ENCODE peak calls at places on chromosomes 7 and 10, in five cellular contexts. N is ovary, F is hepatocyte, A is A549, V is astrocyte of the spinal cord. J is an unnamed sample.

GRCh38 chr10:114990991-114991390 is 53.0 kb downstream of the TRUB1 start:
- DNase-seq in F (no peak), N (no peak), V (no peak), A (no peak), J (no peak)

GRCh38 chr10:18303851-18304800 is 163.9 kb downstream of the CACNB2 start:
- DNase-seq in V (no peak), N (peak), A (no peak), F (no peak), J (no peak)

GRCh38 chr10:9035355-9035754 is 980.9 kb downstream of the GATA3 start:
- DNase-seq in A (no peak), F (no peak), V (no peak), N (no peak), J (no peak)

GRCh38 chr10:132065491-132066105 is at the start of gene JAKMIP3:
- DNase-seq in N (peak), V (peak), F (peak), A (peak), J (peak)

GRCh38 chr7:11960621-11961020 is 128.6 kb upstream of the THSD7A start:
- DNase-seq in A (no peak), F (no peak), V (no peak), N (no peak), J (no peak)

GRCh38 chr10:42640610-42641229 is 2.4 kb upstream of the ZNF33B start:
- DNase-seq in A (peak), V (no peak), N (no peak), F (peak), J (no peak)

GRCh38 chr10:74746813-74747212 is 79.6 kb upstream of the KAT6B start:
- DNase-seq in A (no peak), V (no peak), N (no peak), F (no peak), J (no peak)

GRCh38 chr10:71349401-71349800 is 30.3 kb downstream of the SLC29A3 start:
- DNase-seq in A (peak), N (no peak), V (peak), F (peak), J (peak)

GRCh38 chr10:64505496-64505895 is 984.3 kb downstream of the REEP3 start:
- DNase-seq in N (no peak), V (no peak), F (no peak), A (no peak), J (no peak)

GRCh38 chr7:47297120-47297519 is 284.8 kb downstream of the TNS3 start:
- DNase-seq in F (no peak), N (peak), A (no peak), V (no peak), J (no peak)

GRCh38 chr10:6201511-6201975 is 1.2 kb upstream of the PFKFB3 start:
- DNase-seq in N (no peak), A (peak), V (peak), F (peak), J (no peak)

GRCh38 chr7:77975672-77976480 is 177.3 kb downstream of the PHTF2 start:
- DNase-seq in V (no peak), F (no peak), A (no peak), N (no peak), J (no peak)

GRCh38 chr10:72503241-72503640 is 122.6 kb downstream of the MICU1 start:
- DNase-seq in F (no peak), N (no peak), A (no peak), V (peak), J (no peak)

GRCh38 chr7:131010714-131011436 is 276.9 kb upstream of the KLF14 start:
- DNase-seq in F (no peak), V (no peak), A (peak), N (no peak), J (no peak)

GRCh38 chr7:2853147-2853546 is 9.0 kb upstream of the GNA12 start:
- DNase-seq in A (no peak), N (no peak), V (no peak), F (no peak), J (no peak)

GRCh38 chr7:55130554-55131198 is 111.9 kb downstream of the EGFR start:
- DNase-seq in V (peak), A (no peak), N (peak), F (no peak), J (peak)

GRCh38 chr7:132469264-132469663 is 107.0 kb downstream of the PLXNA4 start:
- DNase-seq in F (no peak), N (no peak), V (peak), A (no peak), J (no peak)

GRCh38 chr7:129762387-129762969 is 151.0 kb downstream of the NRF1 start:
- DNase-seq in F (no peak), A (no peak), N (no peak), V (no peak), J (no peak)

GRCh38 chr7:38424750-38425463 is 151.5 kb upstream of the TARP start:
- DNase-seq in F (no peak), V (no peak), A (peak), N (no peak), J (no peak)

GRCh38 chr7:69949195-69949594 is 350.9 kb downstream of the AUTS2 start:
- DNase-seq in F (no peak), A (no peak), V (no peak), N (no peak), J (no peak)

GRCh38 chr10:34575882-34576281 is 239.2 kb downstream of the PARD3 start:
- DNase-seq in V (peak), A (no peak), F (no peak), N (no peak), J (no peak)

GRCh38 chr7:85405016-85405415 is 218.2 kb upstream of the SEMA3D start:
- DNase-seq in V (no peak), A (no peak), N (no peak), F (no peak), J (no peak)

GRCh38 chr7:150668472-150668911 is 17.0 kb upstream of the GIMAP2 start:
- DNase-seq in N (no peak), V (no peak), A (no peak), F (no peak), J (no peak)

GRCh38 chr10:80204193-80204714 is 1.1 kb downstream of the ANXA11 start:
- DNase-seq in F (peak), V (peak), A (peak), N (no peak), J (no peak)

GRCh38 chr10:43304687-43305333 is 37.9 kb upstream of the RASGEF1A start:
- DNase-seq in N (peak), A (peak), V (peak), F (peak), J (no peak)

GRCh38 chr10:111360260-111360925 is 283.6 kb downstream of the ADRA2A start:
- DNase-seq in V (no peak), F (peak), A (peak), N (peak), J (no peak)

GRCh38 chr10:34194259-34194658 is 620.8 kb downstream of the PARD3 start:
- DNase-seq in V (peak), N (no peak), F (peak), A (no peak), J (no peak)

GRCh38 chr7:38051311-38051710 is 126.7 kb upstream of the STARD3NL start:
- DNase-seq in V (no peak), N (no peak), F (no peak), A (no peak), J (no peak)

GRCh38 chr10:123890761-123891146 is 853 bp downstream of the CPXM2 start:
- DNase-seq in A (no peak), N (no peak), V (no peak), F (no peak), J (no peak)
- H3K4me3 ChIP-seq in A (no peak), N (peak), V (no peak), F (no peak), J (no peak)

GRCh38 chr7:32069251-32069650 is 956 bp downstream of the PDE1C start:
- DNase-seq in V (no peak), N (no peak), F (no peak), A (no peak), J (no peak)

GRCh38 chr7:32070051-32070405 is 179 bp downstream of the PDE1C start:
- DNase-seq in N (no peak), V (peak), F (no peak), A (no peak), J (no peak)

GRCh38 chr7:32070406-32071360 is at the start of gene PDE1C:
- DNase-seq in V (peak), F (peak), A (peak), N (peak), J (no peak)

GRCh38 chr7:32066441-32066840 is 3.8 kb downstream of the PDE1C start:
- DNase-seq in V (no peak), A (no peak), N (no peak), F (no peak), J (no peak)

GRCh38 chr7:32068411-32068905 is 1.7 kb downstream of the PDE1C start:
- DNase-seq in A (no peak), N (no peak), V (peak), F (no peak), J (no peak)
- H3K4me3 ChIP-seq in A (no peak), N (no peak), V (peak), F (no peak), J (no peak)

DNA sequence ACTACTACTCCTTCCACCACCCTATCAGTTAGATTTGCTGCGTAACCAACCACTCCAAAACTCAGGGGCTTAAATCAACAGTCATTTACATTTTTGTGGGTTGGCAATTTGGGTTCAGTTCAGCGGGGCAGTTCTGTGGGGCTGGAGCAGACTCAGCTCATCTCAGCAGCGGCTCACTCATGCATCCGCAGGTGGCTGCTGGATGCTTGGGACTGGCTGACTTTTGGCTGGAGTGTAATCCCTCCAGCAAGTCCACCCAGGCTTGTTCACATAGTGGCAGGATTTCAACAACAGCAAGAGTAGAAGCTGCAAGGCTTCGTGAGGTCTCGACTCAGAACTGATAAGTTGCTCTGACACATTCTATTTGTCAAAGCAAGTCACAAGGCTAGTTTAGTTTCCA is 79.2 kb downstream of the NEUROD6 start:
- DNase-seq in N (no peak), V (no peak), A (no peak), F (no peak), J (no peak)
- H3K4me3 ChIP-seq in N (no peak), V (no peak), A (no peak), F (no peak), J (no peak)

GRCh38 chr7:100222445-100223132 is 2.8 kb downstream of the PVRIG start:
- DNase-seq in F (no peak), V (no peak), N (no peak), A (no peak), J (no peak)

GRCh38 chr7:100215895-100216294 is 3.9 kb upstream of the PVRIG start:
- DNase-seq in V (peak), A (no peak), F (no peak), N (peak), J (no peak)

GRCh38 chr7:100219271-100219737 is 445 bp upstream of the PVRIG start:
- DNase-seq in A (no peak), F (no peak), V (no peak), N (no peak), J (no peak)

GRCh38 chr7:100221767-100222444 is 2.2 kb downstream of the PVRIG start:
- DNase-seq in F (no peak), V (no peak), N (no peak), A (no peak), J (no peak)

GRCh38 chr7:100220833-100221718 is 1.3 kb downstream of the PVRIG start:
- DNase-seq in N (no peak), V (no peak), F (no peak), A (no peak), J (no peak)
- H3K4me3 ChIP-seq in N (no peak), V (no peak), F (no peak), A (no peak), J (no peak)

J was measured in kidney epithelial cell.